ENCODE peak calls at places on chromosomes 1 and 21, in eight cellular contexts. G, T, D, P, J, Y, B and N are unnamed samples.

GRCh38 chr1:145845514-145846161 is at the start of gene NUDT17:
- DNase-seq in G (peak; percentile 92), T (peak; percentile 74), D (peak; percentile 77), P (peak; percentile 74), J (peak; percentile 67), Y (peak; percentile 91), B (peak; percentile 44), N (peak; percentile 81)

GRCh38 chr1:226002667-226003501 is 3.7 kb upstream of the SDE2 start:
- DNase-seq in G (peak; percentile 82), T (peak; percentile 48), D (peak; percentile 26), P (no peak), J (peak; percentile 6), Y (peak; percentile 87), B (peak; percentile 21), N (peak; percentile 21)

GRCh38 chr1:25797939-25798338 is 2.1 kb upstream of the SELENON start:
- DNase-seq in G (peak; percentile 77), T (peak; percentile 51), D (peak; percentile 42), P (no peak), J (no peak), Y (no peak), B (peak; percentile 11), N (peak; percentile 68)

GRCh38 chr1:218673170-218673569 is 328.0 kb downstream of the TGFB2 start:
- DNase-seq in G (no peak), T (no peak), D (no peak), P (no peak), J (no peak), Y (no peak), B (peak; percentile 41), N (no peak)

GRCh38 chr1:3909615-3910014 is 9.5 kb upstream of the C1orf174 start:
- DNase-seq in G (peak; percentile 11), T (no peak), D (no peak), P (no peak), J (no peak), Y (peak; percentile 6), B (no peak), N (no peak)

GRCh38 chr1:112317556-112317955 is 78.5 kb upstream of the CTTNBP2NL start:
- DNase-seq in G (no peak), T (no peak), D (no peak), P (no peak), J (no peak), Y (no peak), B (peak; percentile 44), N (no peak)

GRCh38 chr1:186806477-186806876 is 22.3 kb upstream of the PLA2G4A start:
- DNase-seq in G (no peak), T (no peak), D (no peak), P (no peak), J (peak; percentile 24), Y (no peak), B (peak; percentile 64), N (peak; percentile 46)

GRCh38 chr1:207412845-207413244 is 41.3 kb upstream of the CR2 start:
- DNase-seq in G (no peak), T (no peak), D (no peak), P (no peak), J (no peak), Y (no peak), B (no peak), N (no peak)

GRCh38 chr21:30234643-30235042 is 18.7 kb upstream of the CLDN8 start:
- DNase-seq in G (no peak), T (no peak), D (no peak), P (no peak), J (no peak), Y (no peak), B (peak; percentile 100), N (no peak)

GRCh38 chr1:164673584-164674214 is 114.7 kb downstream of the PBX1 start:
- DNase-seq in G (no peak), T (peak; percentile 93), D (peak; percentile 13), P (no peak), J (no peak), Y (no peak), B (no peak), N (peak; percentile 70)

GRCh38 chr21:38777521-38777920 is 28.2 kb upstream of the ETS2 start:
- DNase-seq in G (no peak), T (no peak), D (no peak), P (no peak), J (no peak), Y (no peak), B (no peak), N (no peak)

GRCh38 chr1:8094481-8095241 is 68.6 kb upstream of the ERRFI1 start:
- DNase-seq in G (no peak), T (no peak), D (no peak), P (no peak), J (peak; percentile 90), Y (no peak), B (peak; percentile 95), N (no peak)

GRCh38 chr21:44899768-44900558 is 20.7 kb downstream of the ITGB2 start:
- DNase-seq in G (peak; percentile 52), T (no peak), D (no peak), P (peak; percentile 15), J (no peak), Y (peak; percentile 32), B (no peak), N (no peak)
- TF ChIP-seq CTCF in G (no peak), T (no peak), D (no peak), P (no peak), J (no peak), Y (no peak), B (no peak), N (no peak)

GRCh38 chr1:36885537-36886441 is 148.5 kb downstream of the GRIK3 start:
- DNase-seq in G (no peak), T (no peak), D (no peak), P (no peak), J (no peak), Y (no peak), B (no peak), N (no peak)
- TF ChIP-seq CTCF in G (no peak), T (no peak), D (no peak), P (no peak), J (no peak), Y (no peak), B (no peak), N (no peak)

GRCh38 chr1:30569384-30569783 is 154.0 kb downstream of the MATN1 start:
- DNase-seq in G (no peak), T (no peak), D (no peak), P (no peak), J (no peak), Y (no peak), B (no peak), N (no peak)
- TF ChIP-seq CTCF in G (no peak), T (no peak), D (no peak), P (no peak), J (no peak), Y (no peak), B (no peak), N (no peak)

GRCh38 chr1:178300350-178300699 is 196.4 kb downstream of the CLEC20A start:
- DNase-seq in G (no peak), T (no peak), D (no peak), P (no peak), J (no peak), Y (no peak), B (no peak), N (no peak)

GRCh38 chr1:178291166-178291565 is 197.3 kb downstream of the RASAL2 start:
- DNase-seq in G (no peak), T (no peak), D (no peak), P (no peak), J (no peak), Y (no peak), B (no peak), N (no peak)

DNA sequence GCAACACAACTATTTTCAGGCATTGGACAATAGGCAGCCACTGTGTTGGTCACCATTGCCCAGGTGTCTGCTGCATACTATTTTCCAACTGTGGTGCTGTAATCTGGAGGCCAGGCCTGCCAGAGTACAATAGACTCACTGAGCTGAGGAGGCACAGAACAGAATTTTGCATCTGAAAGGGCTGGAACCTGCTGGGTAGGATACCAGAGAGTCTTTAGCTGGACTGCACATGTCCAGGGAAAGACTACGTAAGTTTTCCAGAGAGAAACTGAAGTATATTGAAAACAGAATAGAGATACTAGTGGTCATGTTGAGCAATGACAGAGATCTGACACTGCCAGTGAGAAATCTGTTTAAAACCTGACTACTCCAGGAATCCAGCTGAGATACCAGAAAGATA is 200.8 kb downstream of the RASAL2 start:
- DNase-seq in G (no peak), T (no peak), D (no peak), P (no peak), J (no peak), Y (no peak), B (peak; percentile 38), N (no peak)
- TF ChIP-seq CTCF in G (no peak), T (no peak), D (peak; percentile 51), P (no peak), J (no peak), Y (no peak), B (no peak), N (peak; percentile 13)